ENCODE peak calls at places on chromosomes 1 and 21, in ten cellular contexts. M is mucosa of gallbladder; Y is AG08396; Q is T-helper 22 cell; J is CD4-positive, alpha-beta T cell; U is thoracic aorta; T is mesenchymal stem cell; K is NCI-H1105; X is SW 1271; Z is skeletal muscle cell. A is an unnamed sample.

GRCh38 chr21:42343556-42343955 is 7.2 kb downstream of the TFF2 start:
- DNase-seq in U (no peak), Z (no peak), M (no peak), Y (no peak), T (no peak), Q (no peak), X (no peak), K (no peak), J (no peak), A (no peak)

GRCh38 chr1:224535641-224536040 is 80.5 kb upstream of the CNIH3 start:
- DNase-seq in U (no peak), J (no peak), Z (no peak), T (no peak), M (no peak), X (no peak), Y (no peak), Q (no peak), K (no peak), A (no peak)

GRCh38 chr1:19309123-19309813 is 2.7 kb downstream of the AKR7A2 start:
- DNase-seq in X (peak; percentile 12), K (no peak), Q (no peak), T (peak; percentile 93), M (no peak), J (no peak), U (no peak), Z (peak; percentile 28), Y (peak; percentile 90), A (no peak)

GRCh38 chr1:231666957-231667601 is 40.5 kb downstream of the DISC1 start:
- DNase-seq in T (no peak), X (no peak), Y (no peak), J (no peak), Z (no peak), Q (no peak), M (no peak), U (no peak), K (no peak), A (no peak)

GRCh38 chr1:156276532-156276931 is 6.1 kb downstream of the SMG5 start:
- DNase-seq in J (no peak), T (no peak), Q (no peak), M (no peak), U (no peak), X (no peak), Z (no peak), Y (no peak), K (no peak), A (no peak)

GRCh38 chr21:36861595-36861883 is 104.9 kb downstream of the HLCS start:
- DNase-seq in Q (no peak), Y (no peak), T (no peak), M (no peak), U (no peak), X (no peak), K (no peak), J (no peak), Z (no peak), A (no peak)

GRCh38 chr1:8257621-8258020 is 60.3 kb upstream of the SLC45A1 start:
- DNase-seq in J (no peak), K (no peak), X (no peak), Z (no peak), T (no peak), Q (no peak), M (no peak), Y (no peak), U (no peak), A (no peak)

GRCh38 chr1:153566414-153567371 is 1.0 kb upstream of the S100A2 start:
- DNase-seq in Q (peak; percentile 79), K (no peak), J (peak; percentile 87), T (peak; percentile 98), U (peak; percentile 98), M (peak; percentile 96), Y (peak; percentile 97), X (peak; percentile 92), Z (peak; percentile 96), A (no peak)

GRCh38 chr1:153790996-153791855 is 16.0 kb downstream of the SLC27A3 start:
- DNase-seq in J (no peak), Q (no peak), U (no peak), M (peak; percentile 43), X (no peak), K (no peak), Y (peak; percentile 89), T (peak; percentile 96), Z (peak; percentile 57), A (no peak)

GRCh38 chr1:91583326-91583755 is 82.7 kb downstream of the CDC7 start:
- DNase-seq in J (no peak), Y (peak; percentile 40), Q (no peak), Z (peak; percentile 91), T (peak; percentile 60), M (no peak), U (no peak), X (no peak), K (peak; percentile 30), A (no peak)

GRCh38 chr1:11550664-11551283 is 71.8 kb downstream of the DISP3 start:
- DNase-seq in U (no peak), K (no peak), J (peak; percentile 16), Z (peak; percentile 30), Y (peak; percentile 83), M (peak; percentile 75), Q (no peak), T (peak; percentile 68), X (peak; percentile 13), A (peak; percentile 6)

GRCh38 chr1:183273300-183273699 is 87.2 kb downstream of the LAMC2 start:
- DNase-seq in K (no peak), X (no peak), Y (no peak), Z (no peak), J (no peak), M (no peak), T (peak; percentile 5), U (no peak), Q (no peak), A (no peak)

GRCh38 chr1:151398691-151399065 is 695 bp upstream of the PSMB4 start:
- DNase-seq in Y (no peak), Q (peak; percentile 21), T (no peak), U (no peak), J (no peak), K (no peak), X (no peak), M (no peak), Z (no peak), A (no peak)

GRCh38 chr1:202214089-202214843 is 20.7 kb downstream of the LGR6 start:
- DNase-seq in Q (no peak), K (no peak), Z (no peak), Y (no peak), J (no peak), T (no peak), M (no peak), X (no peak), U (no peak), A (no peak)

A was measured in naive thymus-derived CD8-positive, alpha-beta T cell.